ENCODE peak calls at places on chromosomes 7 and 10, in seven cellular contexts. W is upper lobe of left lung; J is HCT116; G is A549; H is activated CD4-positive, CD25-positive, alpha-beta regulatory T cell; F is NCI-H446 treated with DMSO at 0.1 percent for 48 hours; K is stimulated activated CD4-positive, alpha-beta T cell treated with anti-CD3 and anti-CD28 coated beads, Interleukin-2, amount 100 ng/mL, for 48 hours. S is an unnamed sample.
A peak's percentile ranks its signal among the peaks of the same experiment; 100 is the strongest.

GRCh38 chr10:111973306-111973705 is 210.3 kb downstream of the GPAM start:
- DNase-seq in G (no peak), F (no peak), K (no peak), H (no peak), W (no peak), J (no peak), S (no peak)

GRCh38 chr10:80253266-80253962 is 36.0 kb downstream of the MAT1A start:
- DNase-seq in J (no peak), F (no peak), W (no peak), G (no peak), K (no peak), H (no peak), S (no peak)

GRCh38 chr10:113362645-113363091 is 190.2 kb upstream of the HABP2 start:
- DNase-seq in H (no peak), W (no peak), K (no peak), J (no peak), G (no peak), F (no peak), S (no peak)

GRCh38 chr7:131843862-131844261 is 287.4 kb upstream of the PODXL start:
- DNase-seq in K (no peak), G (no peak), H (no peak), J (no peak), W (no peak), F (no peak), S (no peak)

GRCh38 chr7:66731986-66732385 is 8.5 kb upstream of the RABGEF1 start:
- DNase-seq in F (no peak), J (no peak), G (no peak), H (no peak), K (no peak), W (no peak), S (no peak)

GRCh38 chr7:140121321-140121720 is 55.5 kb downstream of the KDM7A start:
- DNase-seq in W (no peak), F (no peak), G (no peak), H (no peak), J (no peak), K (no peak), S (no peak)

GRCh38 chr7:123637203-123637602 is 18.5 kb upstream of the LMOD2 start:
- DNase-seq in K (no peak), F (no peak), H (no peak), G (no peak), W (no peak), J (no peak), S (no peak)

GRCh38 chr10:30639946-30640786 is 10.6 kb upstream of the LYZL2 start:
- DNase-seq in K (no peak), J (peak; percentile 61), W (no peak), G (peak; percentile 49), H (no peak), F (peak; percentile 24), S (peak; percentile 62)

GRCh38 chr10:79435271-79436065 is 10.0 kb downstream of the ZCCHC24 start:
- DNase-seq in G (no peak), W (no peak), H (no peak), F (no peak), J (no peak), K (no peak), S (no peak)

GRCh38 chr10:132397671-132398565 is 918 bp downstream of the PWWP2B start:
- DNase-seq in J (no peak), K (no peak), W (no peak), F (no peak), G (no peak), H (no peak), S (no peak)

GRCh38 chr10:96612052-96612830 is 25.4 kb upstream of the TM9SF3 start:
- DNase-seq in G (no peak), W (no peak), J (no peak), F (no peak), H (no peak), K (no peak), S (no peak)

GRCh38 chr7:151168022-151168786 is 710 bp upstream of the GBX1 start:
- DNase-seq in W (peak; percentile 41), K (peak; percentile 67), F (no peak), G (peak; percentile 74), J (no peak), H (peak; percentile 28), S (no peak)

GRCh38 chr7:131074043-131074442 is 253.6 kb upstream of the MKLN1 start:
- DNase-seq in K (no peak), W (no peak), J (no peak), G (no peak), F (no peak), H (no peak), S (no peak)

GRCh38 chr10:78342787-78343186 is 309.1 kb downstream of the RPS24 start:
- DNase-seq in J (no peak), G (no peak), F (no peak), W (peak; percentile 18), H (no peak), K (no peak), S (no peak)

GRCh38 chr10:28839600-28840007 is 162.3 kb downstream of the BAMBI start:
- DNase-seq in G (no peak), W (no peak), H (no peak), K (no peak), J (peak; percentile 45), F (no peak), S (no peak)

GRCh38 chr10:14971867-14972448 is 12.8 kb downstream of the MEIG1 start:
- DNase-seq in W (peak; percentile 35), H (peak; percentile 14), K (peak; percentile 28), F (no peak), J (no peak), G (no peak), S (no peak)

GRCh38 chr7:37391791-37392672 is 56.6 kb downstream of the ELMO1 start:
- DNase-seq in J (no peak), W (no peak), K (no peak), F (no peak), G (no peak), H (no peak), S (no peak)

GRCh38 chr7:112505495-112505894 is 24.7 kb downstream of the LSMEM1 start:
- DNase-seq in G (no peak), H (no peak), F (no peak), J (no peak), W (no peak), K (no peak), S (no peak)

GRCh38 chr7:9200666-9201065 is 767.3 kb downstream of the NXPH1 start:
- DNase-seq in W (no peak), K (no peak), J (no peak), G (no peak), F (peak; percentile 81), H (no peak), S (no peak)

GRCh38 chr10:132788180-132788830 is 2.4 kb upstream of the NKX6-2 start:
- DNase-seq in G (peak; percentile 40), W (no peak), H (no peak), F (no peak), K (no peak), J (no peak), S (no peak)

GRCh38 chr7:100887186-100887954 is 2.1 kb downstream of the UFSP1 start:
- DNase-seq in K (no peak), W (peak; percentile 54), J (no peak), G (no peak), F (no peak), H (peak; percentile 33), S (no peak)

GRCh38 chr7:144023171-144023827 is 23.2 kb downstream of the OR6B1 start:
- DNase-seq in H (no peak), F (no peak), J (no peak), G (no peak), K (no peak), W (no peak), S (no peak)

GRCh38 chr10:97498841-97499560 is at the start of gene UBTD1:
- DNase-seq in J (no peak), F (no peak), G (peak; percentile 27), W (peak; percentile 59), K (peak; percentile 10), H (no peak), S (no peak)

GRCh38 chr10:86979977-86980448 is 11.7 kb downstream of the ADIRF start:
- DNase-seq in F (no peak), W (peak; percentile 22), J (no peak), G (no peak), H (no peak), K (no peak), S (no peak)

GRCh38 chr7:78134748-78135147 is 336.2 kb downstream of the PHTF2 start:
- DNase-seq in K (no peak), J (no peak), W (no peak), F (no peak), H (no peak), G (no peak), S (no peak)

GRCh38 chr10:133336131-133337078 is at the start of gene CALY:
- DNase-seq in H (peak; percentile 82), W (peak; percentile 45), G (peak; percentile 72), J (no peak), K (peak; percentile 46), F (no peak), S (no peak)

GRCh38 chr10:110818311-110819257 is 53.1 kb upstream of the PDCD4 start:
- DNase-seq in G (no peak), W (peak; percentile 78), F (peak; percentile 28), J (no peak), K (no peak), H (no peak), S (no peak)

GRCh38 chr7:139679731-139680594 is 97.8 kb downstream of the HIPK2 start:
- DNase-seq in K (no peak), G (peak; percentile 59), H (no peak), F (no peak), W (no peak), J (no peak), S (no peak)

GRCh38 chr10:50605280-50606270 is 18.2 kb downstream of the SGMS1 start:
- DNase-seq in G (peak; percentile 24), H (no peak), K (no peak), W (peak; percentile 75), F (peak; percentile 74), J (no peak), S (no peak)

GRCh38 chr7:118214051-118214832 is 10.3 kb upstream of the ANKRD7 start:
- DNase-seq in W (peak; percentile 73), H (peak; percentile 11), J (no peak), F (peak; percentile 76), G (peak; percentile 71), K (peak; percentile 54), S (peak; percentile 33)

GRCh38 chr7:49769285-49769857 is 4.1 kb upstream of the VWC2 start:
- DNase-seq in K (no peak), W (no peak), G (no peak), J (no peak), H (no peak), F (no peak), S (no peak)

GRCh38 chr10:63630928-63631685 is 109.9 kb downstream of the REEP3 start:
- DNase-seq in J (no peak), F (no peak), H (no peak), W (no peak), K (no peak), G (no peak), S (no peak)

GRCh38 chr7:3429981-3430380 is 128.9 kb downstream of the SDK1 start:
- DNase-seq in H (no peak), G (no peak), K (no peak), W (no peak), J (no peak), F (no peak), S (no peak)

GRCh38 chr10:43057831-43058340 is 19.0 kb upstream of the RET start:
- DNase-seq in K (no peak), H (no peak), J (no peak), G (no peak), W (no peak), F (no peak), S (no peak)

GRCh38 chr7:100882201-100882600 is 7.3 kb downstream of the SRRT start:
- DNase-seq in H (no peak), W (no peak), F (no peak), K (no peak), J (no peak), G (no peak), S (no peak)

GRCh38 chr10:86711957-86712708 is 43.8 kb downstream of the LDB3 start:
- DNase-seq in H (no peak), F (no peak), G (peak; percentile 76), J (no peak), W (peak; percentile 49), K (peak; percentile 8), S (no peak)

GRCh38 chr7:127886248-127886647 is 145.0 kb downstream of the LRRC4 start:
- DNase-seq in K (no peak), F (peak; percentile 46), W (no peak), H (no peak), G (no peak), J (no peak), S (no peak)

GRCh38 chr7:30252885-30253795 is 31.3 kb upstream of the ZNRF2 start:
- DNase-seq in W (peak; percentile 76), J (no peak), H (no peak), G (no peak), F (peak; percentile 73), K (no peak), S (no peak)